ENCODE peak calls at places on chromosomes 4 and X, in nine cellular contexts. O, L, E, Z, D, J, S, A and Y are unnamed samples.
A peak's percentile ranks its signal among the peaks of the same experiment; 100 is the strongest.

GRCh38 chr4:76690906-76691275 is 207.1 kb downstream of the SOWAHB start:
- DNase-seq in O (no peak), L (no peak), E (no peak), Z (no peak), D (no peak), J (no peak), S (no peak), A (no peak), Y (no peak)

GRCh38 chrX:76453737-76454406 is 26.4 kb downstream of the MAGEE1 start:
- DNase-seq in O (no peak), L (no peak), E (no peak), Z (no peak), D (no peak), J (no peak), S (no peak), A (no peak), Y (no peak)

GRCh38 chr4:87053802-87054767 is 119.3 kb downstream of the AFF1 start:
- DNase-seq in O (no peak), L (no peak), E (no peak), Z (no peak), D (no peak), J (no peak), S (no peak), A (no peak), Y (no peak)

GRCh38 chr4:16524911-16525574 is 298.8 kb upstream of the TAPT1 start:
- DNase-seq in O (peak; percentile 93), L (no peak), E (no peak), Z (no peak), D (peak; percentile 82), J (no peak), S (no peak), A (no peak), Y (no peak)

GRCh38 chr4:187172340-187172761 is 448.7 kb upstream of the FAT1 start:
- DNase-seq in O (peak; percentile 2), L (no peak), E (no peak), Z (no peak), D (no peak), J (no peak), S (peak; percentile 33), A (no peak), Y (no peak)

GRCh38 chr4:41734366-41734765 is 14.2 kb downstream of the PHOX2B start:
- DNase-seq in O (no peak), L (no peak), E (no peak), Z (no peak), D (no peak), J (no peak), S (no peak), A (no peak), Y (no peak)

GRCh38 chrX:48509619-48510018 is 827 bp downstream of the PORCN start:
- DNase-seq in O (no peak), L (no peak), E (no peak), Z (no peak), D (no peak), J (no peak), S (no peak), A (no peak), Y (no peak)

GRCh38 chr4:187236491-187236890 is 512.8 kb upstream of the FAT1 start:
- DNase-seq in O (no peak), L (no peak), E (no peak), Z (no peak), D (peak; percentile 73), J (no peak), S (peak; percentile 17), A (no peak), Y (no peak)

GRCh38 chrX:42680651-42681050 is 97.3 kb downstream of the PPP1R2C start:
- DNase-seq in O (peak; percentile 63), L (no peak), E (no peak), Z (no peak), D (no peak), J (no peak), S (peak; percentile 26), A (no peak), Y (no peak)

GRCh38 chrX:120452131-120452530 is 17.0 kb downstream of the LAMP2 start:
- DNase-seq in O (peak; percentile 33), L (no peak), E (no peak), Z (no peak), D (no peak), J (no peak), S (no peak), A (no peak), Y (no peak)

GRCh38 chr4:121936101-121936500 is 15.8 kb downstream of the TRPC3 start:
- DNase-seq in O (no peak), L (no peak), E (no peak), Z (no peak), D (no peak), J (no peak), S (no peak), A (no peak), Y (no peak)

GRCh38 chrX:123562342-123563146 is 170.3 kb downstream of the THOC2 start:
- DNase-seq in O (no peak), L (no peak), E (no peak), Z (no peak), D (no peak), J (no peak), S (no peak), A (no peak), Y (no peak)

GRCh38 chrX:72201836-72202536 is 20.4 kb downstream of the PIN4 start:
- DNase-seq in O (peak; percentile 78), L (no peak), E (no peak), Z (no peak), D (peak; percentile 31), J (no peak), S (peak; percentile 43), A (no peak), Y (no peak)

GRCh38 chr4:38009949-38010348 is 49.8 kb downstream of the PTTG2 start:
- DNase-seq in O (no peak), L (no peak), E (no peak), Z (no peak), D (no peak), J (no peak), S (no peak), A (no peak), Y (no peak)

GRCh38 chr4:108070775-108071174 is 81.1 kb downstream of the HADH start:
- DNase-seq in O (no peak), L (no peak), E (no peak), Z (no peak), D (no peak), J (no peak), S (no peak), A (no peak), Y (no peak)

GRCh38 chr4:22531638-22532037 is 15.8 kb upstream of the ADGRA3 start:
- DNase-seq in O (no peak), L (no peak), E (no peak), Z (no peak), D (no peak), J (no peak), S (no peak), A (no peak), Y (no peak)

GRCh38 chrX:1529756-1530155 is 7.2 kb downstream of the P2RY8 start:
- DNase-seq in O (no peak), L (no peak), E (peak; percentile 19), Z (no peak), D (no peak), J (peak; percentile 11), S (no peak), A (no peak), Y (no peak)

GRCh38 chrX:71227370-71228062 is 4.5 kb downstream of the GJB1 start:
- DNase-seq in O (no peak), L (no peak), E (no peak), Z (no peak), D (no peak), J (peak; percentile 22), S (no peak), A (no peak), Y (no peak)

GRCh38 chr4:2958446-2958845 is 4.8 kb downstream of the NOP14 start:
- DNase-seq in O (peak; percentile 28), L (no peak), E (no peak), Z (no peak), D (no peak), J (no peak), S (no peak), A (no peak), Y (no peak)

GRCh38 chr4:628821-629635 is 3.7 kb downstream of the PDE6B start:
- DNase-seq in O (no peak), L (no peak), E (no peak), Z (no peak), D (no peak), J (no peak), S (no peak), A (no peak), Y (no peak)

GRCh38 chrX:100410083-100410590 is at the start of gene PCDH19:
- DNase-seq in O (peak; percentile 28), L (peak; percentile 38), E (no peak), Z (peak; percentile 29), D (peak; percentile 15), J (no peak), S (no peak), A (peak; percentile 6), Y (peak; percentile 54)

GRCh38 chr4:158996669-158997074 is 106.2 kb upstream of the RAPGEF2 start:
- DNase-seq in O (peak; percentile 96), L (no peak), E (no peak), Z (no peak), D (peak; percentile 85), J (no peak), S (peak; percentile 88), A (no peak), Y (no peak)

GRCh38 chrX:154462396-154462795 is 4.3 kb downstream of the PLXNA3 start:
- DNase-seq in O (no peak), L (no peak), E (no peak), Z (no peak), D (no peak), J (no peak), S (no peak), A (no peak), Y (no peak)

GRCh38 chr4:64340243-64341110 is 68.8 kb downstream of the TECRL start:
- DNase-seq in O (no peak), L (no peak), E (no peak), Z (no peak), D (no peak), J (no peak), S (no peak), A (no peak), Y (no peak)

GRCh38 chr4:183355405-183355804 is 33.2 kb upstream of the CLDN24 start:
- DNase-seq in O (peak; percentile 94), L (no peak), E (no peak), Z (no peak), D (no peak), J (no peak), S (no peak), A (no peak), Y (no peak)

GRCh38 chr4:99091174-99091573 is 2.6 kb upstream of the ADH5 start:
- DNase-seq in O (no peak), L (no peak), E (no peak), Z (no peak), D (no peak), J (no peak), S (no peak), A (no peak), Y (no peak)

GRCh38 chr4:86060341-86060740 is 299.5 kb downstream of the MAPK10 start:
- DNase-seq in O (no peak), L (no peak), E (no peak), Z (no peak), D (no peak), J (no peak), S (no peak), A (no peak), Y (no peak)

GRCh38 chrX:1435241-1435900 is 17.3 kb downstream of the ASMTL start:
- DNase-seq in O (no peak), L (peak; percentile 23), E (no peak), Z (no peak), D (no peak), J (peak; percentile 19), S (no peak), A (no peak), Y (no peak)

GRCh38 chr4:126144838-126145237 is 830.1 kb downstream of the FAT4 start:
- DNase-seq in O (no peak), L (no peak), E (no peak), Z (no peak), D (no peak), J (no peak), S (no peak), A (no peak), Y (no peak)

GRCh38 chr4:105651879-105652640 is 56.4 kb downstream of the INTS12 start:
- DNase-seq in O (no peak), L (no peak), E (no peak), Z (no peak), D (no peak), J (no peak), S (no peak), A (no peak), Y (no peak)

GRCh38 chr4:102612824-102613366 is 111.7 kb downstream of the NFKB1 start:
- DNase-seq in O (no peak), L (no peak), E (peak; percentile 60), Z (no peak), D (no peak), J (peak; percentile 74), S (no peak), A (no peak), Y (no peak)